ENCODE peak calls at places on chromosomes 5 and 9, in six cellular contexts. One of them, this sample, is unnamed.

GRCh38 chr9:18682907-18683306 is 209.0 kb downstream of the ADAMTSL1 start:
- DNase-seq in uterus: no peak
- DNase-seq in HL-60: no peak
- DNase-seq in tibial nerve: no peak
- DNase-seq in CD8-positive, alpha-beta T cell: no peak
- DNase-seq in transverse colon: peak
- DNase-seq in this sample: no peak

GRCh38 chr5:32613050-32613672 is 27.8 kb downstream of the SUB1 start:
- DNase-seq in CD8-positive, alpha-beta T cell: peak
- DNase-seq in tibial nerve: peak
- DNase-seq in uterus: peak
- DNase-seq in transverse colon: peak
- DNase-seq in HL-60: no peak
- DNase-seq in this sample: peak

GRCh38 chr9:591292-591691 is 250.2 kb upstream of the DMRT1 start:
- DNase-seq in uterus: no peak
- DNase-seq in HL-60: no peak
- DNase-seq in CD8-positive, alpha-beta T cell: no peak
- DNase-seq in transverse colon: peak
- DNase-seq in tibial nerve: no peak
- DNase-seq in this sample: peak

GRCh38 chr5:72243706-72244105 is 76.3 kb downstream of the MRPS27 start:
- DNase-seq in HL-60: no peak
- DNase-seq in tibial nerve: no peak
- DNase-seq in CD8-positive, alpha-beta T cell: no peak
- DNase-seq in uterus: no peak
- DNase-seq in transverse colon: no peak
- DNase-seq in this sample: no peak

GRCh38 chr9:37968228-37968672 is 64.3 kb upstream of the SLC25A51 start:
- DNase-seq in tibial nerve: no peak
- DNase-seq in HL-60: no peak
- DNase-seq in CD8-positive, alpha-beta T cell: no peak
- DNase-seq in uterus: no peak
- DNase-seq in transverse colon: peak
- DNase-seq in this sample: no peak

GRCh38 chr5:12323637-12324229 is 419.5 kb upstream of the CTNND2 start:
- DNase-seq in tibial nerve: no peak
- DNase-seq in HL-60: no peak
- DNase-seq in transverse colon: no peak
- DNase-seq in uterus: no peak
- DNase-seq in CD8-positive, alpha-beta T cell: no peak
- DNase-seq in this sample: no peak

GRCh38 chr5:78065073-78065472 is 229.4 kb downstream of the AP3B1 start:
- DNase-seq in tibial nerve: no peak
- DNase-seq in transverse colon: no peak
- DNase-seq in HL-60: no peak
- DNase-seq in uterus: no peak
- DNase-seq in CD8-positive, alpha-beta T cell: no peak
- DNase-seq in this sample: no peak

GRCh38 chr5:16568875-16569580 is 47.8 kb downstream of the RETREG1 start:
- DNase-seq in uterus: no peak
- DNase-seq in CD8-positive, alpha-beta T cell: no peak
- DNase-seq in tibial nerve: no peak
- DNase-seq in transverse colon: peak
- DNase-seq in HL-60: no peak
- DNase-seq in this sample: no peak

GRCh38 chr5:43033845-43034590 is 6.1 kb downstream of the ANXA2R start:
- DNase-seq in CD8-positive, alpha-beta T cell: no peak
- DNase-seq in transverse colon: no peak
- DNase-seq in HL-60: no peak
- DNase-seq in tibial nerve: no peak
- DNase-seq in uterus: no peak
- DNase-seq in this sample: no peak

GRCh38 chr5:98106116-98107088 is 667.1 kb upstream of the RGMB start:
- DNase-seq in transverse colon: no peak
- DNase-seq in HL-60: no peak
- DNase-seq in tibial nerve: no peak
- DNase-seq in CD8-positive, alpha-beta T cell: no peak
- DNase-seq in uterus: no peak
- DNase-seq in this sample: no peak

GRCh38 chr9:35112257-35113020 is 3.2 kb downstream of the ATOSB start:
- DNase-seq in transverse colon: peak
- DNase-seq in uterus: no peak
- DNase-seq in HL-60: no peak
- DNase-seq in tibial nerve: no peak
- DNase-seq in CD8-positive, alpha-beta T cell: no peak
- DNase-seq in this sample: peak

GRCh38 chr5:132825165-132825823 is 5.2 kb downstream of the SHROOM1 start:
- DNase-seq in tibial nerve: no peak
- DNase-seq in CD8-positive, alpha-beta T cell: no peak
- DNase-seq in transverse colon: no peak
- DNase-seq in uterus: no peak
- DNase-seq in HL-60: no peak
- DNase-seq in this sample: peak

GRCh38 chr9:21615018-21615417 is 132.9 kb upstream of the IFNE start:
- DNase-seq in CD8-positive, alpha-beta T cell: no peak
- DNase-seq in HL-60: no peak
- DNase-seq in tibial nerve: no peak
- DNase-seq in uterus: no peak
- DNase-seq in transverse colon: no peak
- DNase-seq in this sample: no peak

GRCh38 chr5:95238560-95239325 is 46.2 kb downstream of the MCTP1 start:
- DNase-seq in transverse colon: no peak
- DNase-seq in tibial nerve: no peak
- DNase-seq in uterus: no peak
- DNase-seq in CD8-positive, alpha-beta T cell: no peak
- DNase-seq in HL-60: no peak
- DNase-seq in this sample: no peak

GRCh38 chr5:154575869-154576806 is 98.1 kb upstream of the HAND1 start:
- DNase-seq in HL-60: no peak
- DNase-seq in transverse colon: no peak
- DNase-seq in CD8-positive, alpha-beta T cell: no peak
- DNase-seq in tibial nerve: no peak
- DNase-seq in uterus: no peak
- DNase-seq in this sample: no peak

GRCh38 chr9:36128331-36128730 is 8.2 kb upstream of the GLIPR2 start:
- DNase-seq in HL-60: peak
- DNase-seq in tibial nerve: no peak
- DNase-seq in transverse colon: no peak
- DNase-seq in CD8-positive, alpha-beta T cell: no peak
- DNase-seq in uterus: no peak
- DNase-seq in this sample: peak

GRCh38 chr9:36123511-36123910 is 13.0 kb upstream of the GLIPR2 start:
- DNase-seq in HL-60: no peak
- DNase-seq in transverse colon: no peak
- DNase-seq in uterus: no peak
- DNase-seq in tibial nerve: no peak
- DNase-seq in CD8-positive, alpha-beta T cell: no peak
- DNase-seq in this sample: no peak

GRCh38 chr9:36127652-36128244 is 8.8 kb upstream of the GLIPR2 start:
- DNase-seq in tibial nerve: no peak
- DNase-seq in HL-60: peak
- DNase-seq in uterus: no peak
- DNase-seq in CD8-positive, alpha-beta T cell: no peak
- DNase-seq in transverse colon: no peak
- DNase-seq in this sample: no peak

GRCh38 chr9:36125062-36125855 is 11.3 kb upstream of the GLIPR2 start:
- DNase-seq in CD8-positive, alpha-beta T cell: no peak
- DNase-seq in HL-60: no peak
- DNase-seq in tibial nerve: no peak
- DNase-seq in transverse colon: no peak
- DNase-seq in uterus: no peak
- DNase-seq in this sample: no peak

DNA sequence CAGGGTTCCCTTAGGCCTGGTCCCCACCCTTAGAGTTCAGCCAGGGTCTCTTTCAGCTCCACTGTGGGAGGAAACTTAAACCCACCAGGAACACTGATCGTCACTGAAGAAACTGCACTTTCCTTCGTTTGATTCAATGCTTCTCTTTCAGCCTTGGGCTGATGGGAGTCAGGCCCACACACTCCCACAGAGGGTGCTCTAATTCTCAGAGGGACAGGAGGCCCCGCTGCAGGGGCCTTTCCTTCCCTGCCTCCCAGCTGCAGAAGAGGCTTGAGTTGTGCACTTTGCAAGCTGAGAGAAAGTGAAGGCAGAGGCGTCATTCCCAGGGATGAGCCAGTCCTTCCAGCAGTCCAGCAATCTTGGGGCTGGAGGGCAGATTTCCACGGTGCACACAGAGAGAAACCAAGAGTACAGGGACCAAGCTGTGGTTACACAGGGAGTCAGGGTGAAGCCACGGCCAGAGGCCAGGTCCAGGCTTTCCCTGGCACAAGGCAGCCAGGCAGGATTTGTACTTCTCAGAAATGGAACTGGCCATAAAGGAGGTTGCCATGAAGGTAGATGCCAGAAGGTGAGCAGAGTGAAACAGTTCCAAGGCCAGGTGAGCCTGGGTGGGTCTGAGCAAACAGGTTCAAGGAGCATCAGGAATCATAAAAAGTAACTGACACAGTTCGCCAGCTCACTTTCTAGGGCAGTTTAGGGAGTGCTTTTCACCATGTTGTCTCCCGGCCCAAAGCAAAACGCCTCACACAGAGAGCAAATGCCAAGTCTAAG is 10.3 kb upstream of the GLIPR2 start:
- DNase-seq in CD8-positive, alpha-beta T cell: no peak
- DNase-seq in transverse colon: peak
- DNase-seq in uterus: no peak
- DNase-seq in tibial nerve: no peak
- DNase-seq in HL-60: no peak
- DNase-seq in this sample: no peak
- H3K27ac ChIP-seq in CD8-positive, alpha-beta T cell: no peak
- H3K27ac ChIP-seq in transverse colon: peak
- H3K27ac ChIP-seq in uterus: no peak
- H3K27ac ChIP-seq in tibial nerve: peak
- H3K27ac ChIP-seq in HL-60: peak
- H3K27ac ChIP-seq in this sample: no peak

DNA sequence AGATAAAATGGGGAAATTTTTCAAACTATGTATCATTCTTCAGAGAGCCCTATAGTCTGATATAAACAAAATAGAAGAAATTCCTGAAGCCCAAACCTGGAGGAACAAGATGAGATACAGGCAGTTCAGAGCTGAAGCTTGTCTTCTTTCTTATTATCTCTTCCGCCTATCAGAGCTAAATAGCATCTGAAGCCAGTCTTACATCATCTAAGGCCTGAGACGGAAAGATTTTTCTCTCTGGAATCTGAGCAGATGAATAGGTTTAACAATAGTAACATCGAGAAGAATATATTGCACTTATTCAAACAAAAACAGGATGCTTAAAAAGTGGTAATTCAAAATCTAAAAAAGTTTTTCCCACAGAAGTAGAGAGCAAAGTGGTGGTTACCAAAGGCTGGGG is 59.8 kb downstream of the LPAR1 start:
- DNase-seq in CD8-positive, alpha-beta T cell: no peak
- DNase-seq in transverse colon: no peak
- DNase-seq in tibial nerve: no peak
- DNase-seq in uterus: no peak
- DNase-seq in HL-60: no peak
- DNase-seq in this sample: no peak
- H3K27ac ChIP-seq in CD8-positive, alpha-beta T cell: no peak
- H3K27ac ChIP-seq in transverse colon: no peak
- H3K27ac ChIP-seq in tibial nerve: peak
- H3K27ac ChIP-seq in uterus: no peak
- H3K27ac ChIP-seq in HL-60: no peak
- H3K27ac ChIP-seq in this sample: no peak

GRCh38 chr9:70479880-70480291 is 65.4 kb upstream of the KLF9 start:
- DNase-seq in HL-60: no peak
- DNase-seq in transverse colon: peak
- DNase-seq in uterus: no peak
- DNase-seq in tibial nerve: no peak
- DNase-seq in CD8-positive, alpha-beta T cell: no peak
- DNase-seq in this sample: no peak
- H3K27ac ChIP-seq in HL-60: no peak
- H3K27ac ChIP-seq in transverse colon: peak
- H3K27ac ChIP-seq in uterus: peak
- H3K27ac ChIP-seq in tibial nerve: peak
- H3K27ac ChIP-seq in CD8-positive, alpha-beta T cell: no peak
- H3K27ac ChIP-seq in this sample: peak

GRCh38 chr9:120212153-120212852 is 367.7 kb downstream of the CDK5RAP2 start:
- DNase-seq in transverse colon: no peak
- DNase-seq in CD8-positive, alpha-beta T cell: no peak
- DNase-seq in uterus: no peak
- DNase-seq in tibial nerve: no peak
- DNase-seq in HL-60: no peak
- DNase-seq in this sample: no peak
- H3K27ac ChIP-seq in transverse colon: no peak
- H3K27ac ChIP-seq in CD8-positive, alpha-beta T cell: no peak
- H3K27ac ChIP-seq in uterus: no peak
- H3K27ac ChIP-seq in tibial nerve: no peak
- H3K27ac ChIP-seq in HL-60: no peak
- H3K27ac ChIP-seq in this sample: no peak

GRCh38 chr9:130861372-130862180 is 26.5 kb downstream of the ABL1 start:
- DNase-seq in HL-60: no peak
- DNase-seq in uterus: no peak
- DNase-seq in tibial nerve: no peak
- DNase-seq in CD8-positive, alpha-beta T cell: no peak
- DNase-seq in transverse colon: no peak
- DNase-seq in this sample: no peak

GRCh38 chr9:130864541-130864940 is 29.5 kb downstream of the ABL1 start:
- DNase-seq in HL-60: no peak
- DNase-seq in tibial nerve: no peak
- DNase-seq in uterus: no peak
- DNase-seq in transverse colon: no peak
- DNase-seq in CD8-positive, alpha-beta T cell: no peak
- DNase-seq in this sample: no peak

GRCh38 chr9:130862217-130862616 is 27.2 kb downstream of the ABL1 start:
- DNase-seq in uterus: no peak
- DNase-seq in CD8-positive, alpha-beta T cell: no peak
- DNase-seq in transverse colon: no peak
- DNase-seq in tibial nerve: no peak
- DNase-seq in HL-60: no peak
- DNase-seq in this sample: no peak

GRCh38 chr9:130860458-130861316 is 25.6 kb downstream of the ABL1 start:
- DNase-seq in transverse colon: peak
- DNase-seq in HL-60: no peak
- DNase-seq in uterus: peak
- DNase-seq in tibial nerve: peak
- DNase-seq in CD8-positive, alpha-beta T cell: no peak
- DNase-seq in this sample: peak

GRCh38 chr9:130862747-130863146 is 27.7 kb downstream of the ABL1 start:
- DNase-seq in CD8-positive, alpha-beta T cell: no peak
- DNase-seq in HL-60: no peak
- DNase-seq in transverse colon: no peak
- DNase-seq in uterus: no peak
- DNase-seq in tibial nerve: no peak
- DNase-seq in this sample: no peak
- H3K27ac ChIP-seq in CD8-positive, alpha-beta T cell: no peak
- H3K27ac ChIP-seq in HL-60: no peak
- H3K27ac ChIP-seq in transverse colon: peak
- H3K27ac ChIP-seq in uterus: peak
- H3K27ac ChIP-seq in tibial nerve: peak
- H3K27ac ChIP-seq in this sample: peak

DNA sequence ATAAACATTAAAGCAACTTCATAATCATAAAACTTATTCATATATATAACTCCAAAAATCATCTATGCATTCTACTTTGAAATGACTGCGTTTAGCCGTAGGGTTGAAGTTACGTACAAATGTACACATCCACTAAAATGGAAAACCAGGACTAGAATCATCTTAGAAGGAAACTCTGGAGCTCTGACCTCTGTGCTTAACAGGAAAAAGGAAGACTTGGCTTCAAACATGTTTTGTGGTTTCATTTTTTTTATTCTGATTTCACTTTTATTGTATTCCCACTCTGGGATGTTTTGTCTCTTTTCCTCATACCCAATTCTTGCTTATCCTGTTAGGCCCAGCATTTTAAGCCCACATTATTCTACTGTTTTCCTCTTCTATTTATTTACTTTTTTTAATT is 44.9 kb downstream of the GRAMD2B start:
- DNase-seq in tibial nerve: no peak
- DNase-seq in transverse colon: no peak
- DNase-seq in uterus: no peak
- DNase-seq in HL-60: no peak
- DNase-seq in CD8-positive, alpha-beta T cell: no peak
- DNase-seq in this sample: no peak
- H3K27ac ChIP-seq in tibial nerve: peak
- H3K27ac ChIP-seq in transverse colon: no peak
- H3K27ac ChIP-seq in uterus: peak
- H3K27ac ChIP-seq in HL-60: no peak
- H3K27ac ChIP-seq in CD8-positive, alpha-beta T cell: no peak
- H3K27ac ChIP-seq in this sample: no peak

This sample was measured in right atrium auricular region.